ENCODE peak calls at places on chromosomes 1 and 21, in five cellular contexts. One of them, this sample, is unnamed.

GRCh38 chr1:24149854-24150227 is 6.9 kb upstream of the IL22RA1 start:
- DNase-seq in lower leg skin: peak
- DNase-seq in sigmoid colon: no peak
- DNase-seq in erythroblast: peak
- DNase-seq in uterus: no peak
- DNase-seq in this sample: no peak

GRCh38 chr1:31243451-31244286 is 4.0 kb upstream of the NKAIN1 start:
- DNase-seq in lower leg skin: no peak
- DNase-seq in sigmoid colon: peak
- DNase-seq in erythroblast: no peak
- DNase-seq in uterus: no peak
- DNase-seq in this sample: no peak

GRCh38 chr1:103284270-103284669 is 175.9 kb upstream of the COL11A1 start:
- DNase-seq in lower leg skin: no peak
- DNase-seq in sigmoid colon: no peak
- DNase-seq in erythroblast: no peak
- DNase-seq in uterus: no peak
- DNase-seq in this sample: no peak

GRCh38 chr1:76782777-76783176 is 84.5 kb upstream of the ST6GALNAC5 start:
- DNase-seq in lower leg skin: no peak
- DNase-seq in sigmoid colon: no peak
- DNase-seq in erythroblast: no peak
- DNase-seq in uterus: no peak
- DNase-seq in this sample: no peak

GRCh38 chr1:34858901-34859441 is 578 bp downstream of the SMIM12 start:
- DNase-seq in lower leg skin: no peak
- DNase-seq in sigmoid colon: no peak
- DNase-seq in erythroblast: peak
- DNase-seq in uterus: no peak
- DNase-seq in this sample: peak

GRCh38 chr1:239212841-239213240 is 173.5 kb upstream of the CHRM3 start:
- DNase-seq in lower leg skin: no peak
- DNase-seq in sigmoid colon: no peak
- DNase-seq in erythroblast: no peak
- DNase-seq in uterus: no peak
- DNase-seq in this sample: no peak

GRCh38 chr1:219126267-219126862 is 47.3 kb upstream of the LYPLAL1 start:
- DNase-seq in lower leg skin: no peak
- DNase-seq in sigmoid colon: no peak
- DNase-seq in erythroblast: no peak
- DNase-seq in uterus: no peak
- DNase-seq in this sample: no peak

GRCh38 chr1:37634554-37635308 is at the start of gene RSPO1:
- DNase-seq in lower leg skin: no peak
- DNase-seq in sigmoid colon: no peak
- DNase-seq in erythroblast: no peak
- DNase-seq in uterus: peak
- DNase-seq in this sample: no peak

DNA sequence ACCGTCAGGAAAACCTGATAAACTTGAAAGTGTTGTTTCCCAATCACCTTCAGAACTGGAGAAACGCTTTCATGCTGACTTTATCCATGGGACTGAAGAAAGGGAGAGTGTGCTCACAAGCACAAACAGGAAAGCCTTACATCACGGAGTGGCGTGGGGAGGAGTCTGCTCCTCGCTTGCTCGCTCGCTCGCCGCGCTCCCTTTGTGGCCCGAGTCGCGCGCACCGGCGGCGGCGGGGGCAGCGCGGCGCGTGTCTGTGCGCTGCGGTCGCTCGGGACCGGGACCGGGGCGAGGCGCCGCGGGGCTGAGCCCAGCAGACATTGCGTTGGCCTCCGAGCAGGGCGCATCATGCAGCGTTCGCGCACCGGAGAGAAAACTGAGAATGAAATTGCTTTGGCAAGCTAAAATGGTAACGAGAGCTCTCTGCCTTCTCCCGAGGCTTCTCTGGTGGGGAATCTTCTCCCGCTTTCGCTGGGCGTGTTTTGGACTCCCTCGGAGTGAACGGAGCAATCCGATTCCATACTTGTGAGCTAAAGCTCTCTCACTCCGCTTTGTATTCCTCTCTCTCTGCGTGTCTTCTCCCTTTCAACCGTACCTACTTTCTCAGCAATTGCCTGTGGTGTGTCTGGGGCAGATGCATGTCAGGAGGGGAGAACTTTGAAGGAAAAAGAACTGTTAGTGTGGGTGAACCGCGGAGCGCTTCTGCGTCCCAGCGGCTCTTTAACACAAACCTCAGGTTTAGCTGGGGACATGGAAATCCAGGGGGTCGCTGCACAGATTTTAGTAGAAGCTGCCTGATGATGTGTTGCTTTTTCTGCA is at the start of gene RGL1:
- DNase-seq in lower leg skin: peak
- DNase-seq in sigmoid colon: peak
- DNase-seq in erythroblast: no peak
- DNase-seq in uterus: peak
- DNase-seq in this sample: peak
- TF ChIP-seq POLR2A in lower leg skin: no peak
- TF ChIP-seq POLR2A in sigmoid colon: peak
- TF ChIP-seq POLR2A in erythroblast: no peak
- TF ChIP-seq POLR2A in uterus: peak
- TF ChIP-seq POLR2A in this sample: peak

GRCh38 chr21:16193758-16194606 is 464.2 kb downstream of the USP25 start:
- DNase-seq in lower leg skin: peak
- DNase-seq in sigmoid colon: peak
- DNase-seq in erythroblast: peak
- DNase-seq in uterus: peak
- DNase-seq in this sample: no peak
- TF ChIP-seq POLR2A in lower leg skin: no peak
- TF ChIP-seq POLR2A in sigmoid colon: no peak
- TF ChIP-seq POLR2A in erythroblast: peak
- TF ChIP-seq POLR2A in uterus: no peak
- TF ChIP-seq POLR2A in this sample: no peak

GRCh38 chr1:15835741-15836510 is 11.6 kb upstream of the SPEN start:
- DNase-seq in lower leg skin: peak
- DNase-seq in sigmoid colon: peak
- DNase-seq in erythroblast: peak
- DNase-seq in uterus: peak
- DNase-seq in this sample: peak
- TF ChIP-seq POLR2A in lower leg skin: no peak
- TF ChIP-seq POLR2A in sigmoid colon: peak
- TF ChIP-seq POLR2A in erythroblast: peak
- TF ChIP-seq POLR2A in uterus: peak
- TF ChIP-seq POLR2A in this sample: peak

GRCh38 chr1:232077809-232078208 is 451.2 kb downstream of the DISC1 start:
- DNase-seq in lower leg skin: no peak
- DNase-seq in sigmoid colon: no peak
- DNase-seq in erythroblast: no peak
- DNase-seq in uterus: no peak
- DNase-seq in this sample: no peak
- TF ChIP-seq POLR2A in lower leg skin: no peak
- TF ChIP-seq POLR2A in sigmoid colon: no peak
- TF ChIP-seq POLR2A in erythroblast: no peak
- TF ChIP-seq POLR2A in uterus: no peak
- TF ChIP-seq POLR2A in this sample: no peak

GRCh38 chr1:231279683-231280082 is 38.7 kb downstream of the GNPAT start:
- DNase-seq in lower leg skin: no peak
- DNase-seq in sigmoid colon: no peak
- DNase-seq in erythroblast: no peak
- DNase-seq in uterus: no peak
- DNase-seq in this sample: no peak
- TF ChIP-seq POLR2A in lower leg skin: no peak
- TF ChIP-seq POLR2A in sigmoid colon: no peak
- TF ChIP-seq POLR2A in erythroblast: no peak
- TF ChIP-seq POLR2A in uterus: no peak
- TF ChIP-seq POLR2A in this sample: no peak

GRCh38 chr21:38809170-38809878 is 3.6 kb downstream of the ETS2 start:
- DNase-seq in lower leg skin: no peak
- DNase-seq in sigmoid colon: no peak
- DNase-seq in erythroblast: no peak
- DNase-seq in uterus: no peak
- DNase-seq in this sample: no peak
- TF ChIP-seq POLR2A in lower leg skin: no peak
- TF ChIP-seq POLR2A in sigmoid colon: peak
- TF ChIP-seq POLR2A in erythroblast: peak
- TF ChIP-seq POLR2A in uterus: no peak
- TF ChIP-seq POLR2A in this sample: no peak

GRCh38 chr1:235503333-235504121 is 725 bp downstream of the B3GALNT2 start:
- DNase-seq in lower leg skin: peak
- DNase-seq in sigmoid colon: peak
- DNase-seq in erythroblast: peak
- DNase-seq in uterus: peak
- DNase-seq in this sample: no peak

GRCh38 chr1:235507623-235508022 is 3.4 kb upstream of the B3GALNT2 start:
- DNase-seq in lower leg skin: no peak
- DNase-seq in sigmoid colon: no peak
- DNase-seq in erythroblast: no peak
- DNase-seq in uterus: no peak
- DNase-seq in this sample: no peak

GRCh38 chr1:235504122-235504493 is at the start of gene B3GALNT2:
- DNase-seq in lower leg skin: no peak
- DNase-seq in sigmoid colon: no peak
- DNase-seq in erythroblast: no peak
- DNase-seq in uterus: no peak
- DNase-seq in this sample: no peak

GRCh38 chr1:235502601-235503332 is 1.5 kb downstream of the B3GALNT2 start:
- DNase-seq in lower leg skin: no peak
- DNase-seq in sigmoid colon: no peak
- DNase-seq in erythroblast: peak
- DNase-seq in uterus: no peak
- DNase-seq in this sample: no peak

GRCh38 chr1:235504494-235505222 is 406 bp upstream of the B3GALNT2 start:
- DNase-seq in lower leg skin: peak
- DNase-seq in sigmoid colon: peak
- DNase-seq in erythroblast: peak
- DNase-seq in uterus: peak
- DNase-seq in this sample: peak
- TF ChIP-seq POLR2A in lower leg skin: no peak
- TF ChIP-seq POLR2A in sigmoid colon: peak
- TF ChIP-seq POLR2A in erythroblast: peak
- TF ChIP-seq POLR2A in uterus: no peak
- TF ChIP-seq POLR2A in this sample: no peak

This sample was measured in GM12891.